ENCODE peak calls at places on chromosomes 13 and 19, in nine cellular contexts. B is cardiac septum; A is T follicular helper cell; W is stimulated activated CD4-positive, alpha-beta T cell treated with anti-CD3 and anti-CD28 coated beads, Interleukin-15, amount 100 ng/mL, for 1 hour; S is lower leg skin; K is small intestine; O is RWPE1; U is renal cortical epithelial cell; F is activated CD4-positive, alpha-beta T cell treated with anti-CD3 and anti-CD28 coated beads, Interleukin-2, amount 50 U/mL, for 1 hour. I is an unnamed sample.

GRCh38 chr13:111472559-111473460 is 152.4 kb downstream of the TEX29 start:
- DNase-seq in B (peak; percentile 33), A (no peak), W (no peak), S (no peak), K (no peak), O (no peak), U (no peak), F (no peak), I (no peak)

GRCh38 chr13:72255908-72256307 is 388.9 kb upstream of the DACH1 start:
- DNase-seq in B (no peak), A (no peak), W (no peak), S (no peak), K (peak; percentile 28), O (peak; percentile 26), U (peak; percentile 66), F (no peak), I (peak; percentile 41)

GRCh38 chr13:28138756-28139470 is 568 bp downstream of the PAN3 start:
- DNase-seq in B (peak; percentile 90), A (peak; percentile 83), W (peak; percentile 82), S (peak; percentile 84), K (peak; percentile 79), O (peak; percentile 72), U (peak; percentile 84), F (peak; percentile 85), I (peak; percentile 89)

GRCh38 chr13:86426437-86426836 is 627.2 kb upstream of the SLITRK6 start:
- DNase-seq in B (no peak), A (no peak), W (no peak), S (no peak), K (no peak), O (no peak), U (no peak), F (no peak), I (no peak)

GRCh38 chr13:113074876-113075275 is 30.7 kb upstream of the F7 start:
- DNase-seq in B (no peak), A (no peak), W (no peak), S (no peak), K (no peak), O (no peak), U (no peak), F (no peak), I (no peak)

GRCh38 chr13:40772765-40773473 is 1.9 kb upstream of the MRPS31 start:
- DNase-seq in B (no peak), A (no peak), W (no peak), S (no peak), K (peak; percentile 62), O (no peak), U (no peak), F (no peak), I (no peak)

GRCh38 chr13:112477070-112477619 is 101.0 kb downstream of the SPACA7 start:
- DNase-seq in B (no peak), A (no peak), W (no peak), S (no peak), K (no peak), O (no peak), U (no peak), F (no peak), I (no peak)

GRCh38 chr19:2556221-2557092 is 80.5 kb downstream of the GADD45B start:
- DNase-seq in B (no peak), A (no peak), W (no peak), S (no peak), K (no peak), O (no peak), U (no peak), F (no peak), I (no peak)

GRCh38 chr19:36103842-36104552 is 6.9 kb upstream of the OVOL3 start:
- DNase-seq in B (no peak), A (no peak), W (no peak), S (no peak), K (no peak), O (no peak), U (no peak), F (no peak), I (no peak)

GRCh38 chr19:723247-723646 is 14.5 kb downstream of the PALM start:
- DNase-seq in B (no peak), A (no peak), W (no peak), S (no peak), K (no peak), O (no peak), U (no peak), F (no peak), I (no peak)

GRCh38 chr19:39563408-39563807 is 23.4 kb upstream of the EID2 start:
- DNase-seq in B (no peak), A (no peak), W (no peak), S (no peak), K (no peak), O (no peak), U (peak; percentile 89), F (no peak), I (peak; percentile 29)

GRCh38 chr13:24161010-24161775 is 673 bp downstream of the SPATA13 start:
- DNase-seq in B (no peak), A (peak; percentile 14), W (peak; percentile 25), S (no peak), K (peak; percentile 45), O (peak; percentile 20), U (peak; percentile 49), F (peak; percentile 34), I (peak; percentile 42)

GRCh38 chr13:112828756-112829155 is 138.9 kb downstream of the ATP11A start:
- DNase-seq in B (peak; percentile 38), A (no peak), W (no peak), S (no peak), K (no peak), O (no peak), U (no peak), F (no peak), I (no peak)

GRCh38 chr19:10503002-10503789 is at the start of gene KEAP1:
- DNase-seq in B (peak; percentile 77), A (no peak), W (no peak), S (no peak), K (peak; percentile 34), O (no peak), U (no peak), F (peak; percentile 12), I (peak; percentile 53)

GRCh38 chr13:51539887-51540286 is 44.4 kb upstream of the WDFY2 start:
- DNase-seq in B (no peak), A (no peak), W (no peak), S (no peak), K (no peak), O (no peak), U (no peak), F (no peak), I (no peak)

GRCh38 chr13:107099661-107100060 is 531.7 kb upstream of the ARGLU1 start:
- DNase-seq in B (no peak), A (no peak), W (no peak), S (no peak), K (no peak), O (no peak), U (peak; percentile 73), F (no peak), I (no peak)

I was measured in dermis blood vessel endothelial cell.